ENCODE peak calls at places on chromosomes 4 and X, in six cellular contexts. H, D, Q, G, U and B are unnamed samples.

GRCh38 chr4:140666889-140667614 is 89.1 kb downstream of the TBC1D9 start:
- DNase-seq in H (no peak), D (no peak), Q (no peak), G (no peak), U (no peak), B (peak; percentile 4)

GRCh38 chr4:38075370-38076152 is 115.4 kb downstream of the PTTG2 start:
- DNase-seq in H (peak; percentile 26), D (no peak), Q (no peak), G (no peak), U (no peak), B (no peak)

GRCh38 chr4:174873931-174874330 is 44.2 kb upstream of the ADAM29 start:
- DNase-seq in H (peak; percentile 33), D (no peak), Q (no peak), G (no peak), U (peak; percentile 20), B (no peak)

GRCh38 chr4:119623025-119623424 is 5.6 kb downstream of the PDE5A start:
- DNase-seq in H (no peak), D (no peak), Q (no peak), G (no peak), U (peak; percentile 54), B (no peak)

GRCh38 chr4:82715731-82716617 is 82.6 kb downstream of the SCD5 start:
- DNase-seq in H (peak; percentile 35), D (no peak), Q (no peak), G (no peak), U (no peak), B (no peak)

GRCh38 chr4:185780472-185780871 is 31.5 kb downstream of the SORBS2 start:
- DNase-seq in H (no peak), D (no peak), Q (no peak), G (no peak), U (no peak), B (no peak)

GRCh38 chrX:10177004-10177396 is 20.2 kb downstream of the CLCN4 start:
- DNase-seq in H (no peak), D (no peak), Q (no peak), G (no peak), U (no peak), B (no peak)

GRCh38 chr4:108751321-108751720 is 11.5 kb downstream of the ETNPPL start:
- DNase-seq in H (no peak), D (no peak), Q (no peak), G (no peak), U (no peak), B (no peak)

GRCh38 chr4:173052439-173052838 is 116.2 kb upstream of the GALNT7 start:
- DNase-seq in H (no peak), D (no peak), Q (no peak), G (no peak), U (no peak), B (no peak)

GRCh38 chr4:84878541-84878940 is 87.9 kb downstream of the WDFY3 start:
- DNase-seq in H (no peak), D (no peak), Q (no peak), G (no peak), U (no peak), B (no peak)

GRCh38 chr4:1194028-1194900 is 21.9 kb upstream of the SPON2 start:
- DNase-seq in H (no peak), D (peak; percentile 85), Q (peak; percentile 82), G (peak; percentile 87), U (peak; percentile 53), B (no peak)

GRCh38 chrX:41116948-41117347 is 31.7 kb downstream of the USP9X start:
- DNase-seq in H (no peak), D (no peak), Q (no peak), G (no peak), U (no peak), B (peak; percentile 65)

GRCh38 chr4:23906839-23907238 is 17.0 kb upstream of the PPARGC1A start:
- DNase-seq in H (no peak), D (no peak), Q (no peak), G (no peak), U (no peak), B (no peak)

GRCh38 chr4:186166852-186167512 is 24.4 kb upstream of the CYP4V2 start:
- DNase-seq in H (no peak), D (no peak), Q (no peak), G (no peak), U (no peak), B (no peak)

GRCh38 chr4:155339588-155339987 is 37.2 kb downstream of the MAP9 start:
- DNase-seq in H (no peak), D (no peak), Q (no peak), G (no peak), U (no peak), B (no peak)

GRCh38 chrX:101357166-101357795 is 8.7 kb upstream of the TIMM8A start:
- DNase-seq in H (peak; percentile 12), D (no peak), Q (no peak), G (no peak), U (no peak), B (no peak)

GRCh38 chrX:74419861-74420193 is 1.5 kb upstream of the SLC16A2 start:
- DNase-seq in H (no peak), D (no peak), Q (peak; percentile 44), G (no peak), U (no peak), B (no peak)

GRCh38 chr4:8451440-8452182 is 11.0 kb downstream of the TRMT44 start:
- DNase-seq in H (no peak), D (no peak), Q (no peak), G (no peak), U (no peak), B (no peak)

GRCh38 chrX:24245201-24245600 is 68.7 kb downstream of the SUPT20HL2 start:
- DNase-seq in H (no peak), D (no peak), Q (no peak), G (no peak), U (peak; percentile 46), B (no peak)

GRCh38 chrX:67721321-67721720 is 177.5 kb downstream of the AR start:
- DNase-seq in H (no peak), D (no peak), Q (no peak), G (no peak), U (no peak), B (no peak)

GRCh38 chr4:85495621-85496020 is 20.7 kb downstream of the ARHGAP24 start:
- DNase-seq in H (no peak), D (no peak), Q (no peak), G (no peak), U (no peak), B (no peak)

GRCh38 chrX:11683057-11683456 is 17.3 kb upstream of the ARHGAP6 start:
- DNase-seq in H (no peak), D (no peak), Q (no peak), G (no peak), U (no peak), B (no peak)

GRCh38 chr4:78057135-78057599 is at the start of gene FRAS1:
- DNase-seq in H (peak; percentile 14), D (no peak), Q (peak; percentile 36), G (no peak), U (peak; percentile 38), B (no peak)

GRCh38 chr4:177356191-177356590 is 46.5 kb downstream of the NEIL3 start:
- DNase-seq in H (no peak), D (no peak), Q (no peak), G (no peak), U (no peak), B (no peak)

GRCh38 chrX:10165580-10166247 is 8.9 kb downstream of the CLCN4 start:
- DNase-seq in H (no peak), D (no peak), Q (no peak), G (no peak), U (no peak), B (no peak)

GRCh38 chr4:8840006-8840793 is 31.4 kb downstream of the HMX1 start:
- DNase-seq in H (no peak), D (peak; percentile 44), Q (peak; percentile 10), G (peak; percentile 54), U (no peak), B (no peak)

GRCh38 chr4:128455076-128455345 is 167.4 kb upstream of the PGRMC2 start:
- DNase-seq in H (peak; percentile 18), D (no peak), Q (no peak), G (no peak), U (no peak), B (no peak)

GRCh38 chrX:10017866-10018265 is 50.7 kb downstream of the CLDN34 start:
- DNase-seq in H (peak; percentile 53), D (no peak), Q (no peak), G (no peak), U (peak; percentile 76), B (no peak)

GRCh38 chr4:183855651-183856190 is 49.4 kb upstream of the STOX2 start:
- DNase-seq in H (no peak), D (no peak), Q (no peak), G (no peak), U (no peak), B (no peak)

GRCh38 chr4:104631000-104631399 is 136.3 kb upstream of the CXXC4 start:
- DNase-seq in H (no peak), D (no peak), Q (no peak), G (no peak), U (no peak), B (no peak)

GRCh38 chrX:15567886-15568616 is 32.7 kb downstream of the ACE2 start:
- DNase-seq in H (no peak), D (no peak), Q (no peak), G (no peak), U (no peak), B (no peak)
- TF ChIP-seq CTCF in H (no peak), D (no peak), Q (no peak), G (no peak), U (peak; percentile 24), B (no peak)

GRCh38 chrX:120120223-120120622 is 4.5 kb upstream of the RHOXF1 start:
- DNase-seq in H (no peak), D (no peak), Q (no peak), G (no peak), U (no peak), B (no peak)

GRCh38 chrX:120125444-120125843 is 9.7 kb upstream of the RHOXF1 start:
- DNase-seq in H (no peak), D (no peak), Q (peak; percentile 46), G (no peak), U (no peak), B (no peak)
- H3K4me3 ChIP-seq in H (no peak overlapping the region), D (no peak overlapping the region), Q (no peak overlapping the region), G (no peak overlapping the region), U (no peak overlapping the region), B (no peak overlapping the region)

GRCh38 chr4:17932041-17932440 is 89.5 kb downstream of the LCORL start:
- DNase-seq in H (no peak), D (no peak), Q (no peak), G (no peak), U (no peak), B (no peak)

GRCh38 chr4:17939061-17939460 is 82.5 kb downstream of the LCORL start:
- DNase-seq in H (no peak), D (no peak), Q (no peak), G (no peak), U (no peak), B (no peak)

DNA sequence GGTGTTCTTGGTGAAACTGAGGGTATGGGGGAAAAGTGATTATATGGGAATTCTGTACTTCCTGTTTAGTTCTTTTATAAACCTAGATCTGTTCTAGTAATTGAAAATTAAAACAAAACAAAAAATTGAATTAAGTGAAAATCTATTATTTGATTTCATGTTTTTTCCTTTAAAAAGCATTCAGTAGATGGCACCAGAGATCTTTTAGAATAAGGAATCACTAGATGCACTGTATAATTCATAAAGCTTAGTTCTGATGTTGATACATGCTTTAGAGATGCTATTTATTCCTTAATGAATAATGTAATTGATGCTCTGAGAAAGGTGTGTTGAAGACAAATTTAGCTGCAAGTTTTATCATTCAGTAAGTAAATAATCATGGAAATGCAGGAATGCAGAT is 87.3 kb downstream of the LCORL start:
- DNase-seq in H (no peak), D (no peak), Q (no peak), G (no peak), U (no peak), B (no peak)
- TF ChIP-seq CTCF in H (no peak), D (no peak), Q (no peak), G (no peak), U (peak; percentile 11), B (no peak)

GRCh38 chrX:44025611-44026010 is 52.4 kb upstream of the NDP start:
- DNase-seq in H (peak; percentile 52), D (no peak), Q (no peak), G (no peak), U (peak; percentile 58), B (no peak)
- H3K4me3 ChIP-seq in H (no peak overlapping the region), D (no peak overlapping the region), Q (no peak overlapping the region), G (no peak overlapping the region), U (no peak overlapping the region), B (no peak overlapping the region)